ENCODE peak calls at places on chromosomes 3 and 15, in nine cellular contexts. One of them, this sample, is unnamed. For H3K4me1, the result is how much of the 10 kb centered on the place peaks cover.

GRCh38 chr3:183533410-183534132 is 21.9 kb downstream of the KLHL6 start:
- DNase-seq in OCI-LY7: no peak
- DNase-seq in CD4-positive, alpha-beta memory T cell: no peak
- DNase-seq in A549: no peak
- DNase-seq in A673: no peak
- DNase-seq in esophagus muscularis mucosa: no peak
- DNase-seq in small intestine: no peak
- DNase-seq in adrenal gland: no peak
- DNase-seq in left ventricle myocardium inferior: no peak
- DNase-seq in this sample: no peak

GRCh38 chr3:185843635-185844034 is 18.8 kb upstream of the IGF2BP2 start:
- DNase-seq in A673: no peak
- DNase-seq in small intestine: no peak
- DNase-seq in A549: no peak
- DNase-seq in esophagus muscularis mucosa: no peak
- DNase-seq in CD4-positive, alpha-beta memory T cell: no peak
- DNase-seq in adrenal gland: no peak
- DNase-seq in left ventricle myocardium inferior: no peak
- DNase-seq in OCI-LY7: no peak
- DNase-seq in this sample: no peak

GRCh38 chr3:133167340-133168024 is 129.3 kb downstream of the TMEM108 start:
- DNase-seq in adrenal gland: no peak
- DNase-seq in A673: no peak
- DNase-seq in small intestine: no peak
- DNase-seq in A549: no peak
- DNase-seq in CD4-positive, alpha-beta memory T cell: no peak
- DNase-seq in left ventricle myocardium inferior: no peak
- DNase-seq in OCI-LY7: no peak
- DNase-seq in esophagus muscularis mucosa: no peak
- DNase-seq in this sample: no peak

GRCh38 chr3:145015243-145015642 is 1043.6 kb downstream of the DIPK2A start:
- DNase-seq in adrenal gland: no peak
- DNase-seq in esophagus muscularis mucosa: no peak
- DNase-seq in small intestine: no peak
- DNase-seq in OCI-LY7: no peak
- DNase-seq in CD4-positive, alpha-beta memory T cell: no peak
- DNase-seq in left ventricle myocardium inferior: no peak
- DNase-seq in A673: no peak
- DNase-seq in A549: no peak
- DNase-seq in this sample: no peak

GRCh38 chr15:88497109-88497761 is 29.7 kb downstream of the MRPS11 start:
- DNase-seq in esophagus muscularis mucosa: no peak
- DNase-seq in small intestine: no peak
- DNase-seq in A549: no peak
- DNase-seq in left ventricle myocardium inferior: peak
- DNase-seq in CD4-positive, alpha-beta memory T cell: no peak
- DNase-seq in A673: no peak
- DNase-seq in adrenal gland: no peak
- DNase-seq in OCI-LY7: no peak
- DNase-seq in this sample: no peak

GRCh38 chr3:119913021-119913420 is 131.1 kb downstream of the NR1I2 start:
- DNase-seq in OCI-LY7: no peak
- DNase-seq in CD4-positive, alpha-beta memory T cell: no peak
- DNase-seq in left ventricle myocardium inferior: no peak
- DNase-seq in A549: no peak
- DNase-seq in A673: no peak
- DNase-seq in small intestine: peak
- DNase-seq in adrenal gland: no peak
- DNase-seq in esophagus muscularis mucosa: no peak
- DNase-seq in this sample: no peak

GRCh38 chr15:78093242-78094020 is 1.1 kb downstream of the SH2D7 start:
- DNase-seq in left ventricle myocardium inferior: no peak
- DNase-seq in adrenal gland: no peak
- DNase-seq in small intestine: no peak
- DNase-seq in CD4-positive, alpha-beta memory T cell: no peak
- DNase-seq in A673: no peak
- DNase-seq in esophagus muscularis mucosa: no peak
- DNase-seq in A549: no peak
- DNase-seq in OCI-LY7: no peak
- DNase-seq in this sample: peak

GRCh38 chr3:60064210-60065178 is 1014.7 kb upstream of the CFAP20DC start:
- DNase-seq in adrenal gland: no peak
- DNase-seq in left ventricle myocardium inferior: no peak
- DNase-seq in esophagus muscularis mucosa: no peak
- DNase-seq in OCI-LY7: no peak
- DNase-seq in small intestine: no peak
- DNase-seq in A549: no peak
- DNase-seq in CD4-positive, alpha-beta memory T cell: no peak
- DNase-seq in A673: no peak
- DNase-seq in this sample: peak

GRCh38 chr15:79440355-79440908 is 8.3 kb downstream of the MINAR1 start:
- DNase-seq in CD4-positive, alpha-beta memory T cell: no peak
- DNase-seq in OCI-LY7: no peak
- DNase-seq in A549: no peak
- DNase-seq in A673: no peak
- DNase-seq in adrenal gland: no peak
- DNase-seq in left ventricle myocardium inferior: no peak
- DNase-seq in esophagus muscularis mucosa: peak
- DNase-seq in small intestine: no peak
- DNase-seq in this sample: no peak

GRCh38 chr15:64430000-64430735 is 30.2 kb upstream of the ZNF609 start:
- DNase-seq in OCI-LY7: no peak
- DNase-seq in left ventricle myocardium inferior: no peak
- DNase-seq in adrenal gland: peak
- DNase-seq in A549: no peak
- DNase-seq in esophagus muscularis mucosa: no peak
- DNase-seq in CD4-positive, alpha-beta memory T cell: peak
- DNase-seq in A673: peak
- DNase-seq in small intestine: peak
- DNase-seq in this sample: peak

GRCh38 chr15:63978511-63979226 is 67.6 kb downstream of the DAPK2 start:
- DNase-seq in A673: no peak
- DNase-seq in CD4-positive, alpha-beta memory T cell: no peak
- DNase-seq in left ventricle myocardium inferior: peak
- DNase-seq in esophagus muscularis mucosa: no peak
- DNase-seq in OCI-LY7: no peak
- DNase-seq in adrenal gland: no peak
- DNase-seq in A549: no peak
- DNase-seq in small intestine: peak
- DNase-seq in this sample: no peak

GRCh38 chr15:35998637-35999036 is 452.7 kb upstream of the DPH6 start:
- DNase-seq in left ventricle myocardium inferior: no peak
- DNase-seq in CD4-positive, alpha-beta memory T cell: no peak
- DNase-seq in small intestine: no peak
- DNase-seq in OCI-LY7: no peak
- DNase-seq in adrenal gland: no peak
- DNase-seq in esophagus muscularis mucosa: no peak
- DNase-seq in A549: no peak
- DNase-seq in A673: no peak
- DNase-seq in this sample: no peak

GRCh38 chr3:53189276-53189675 is 28.3 kb downstream of the PRKCD start:
- DNase-seq in esophagus muscularis mucosa: no peak
- DNase-seq in A549: no peak
- DNase-seq in OCI-LY7: no peak
- DNase-seq in left ventricle myocardium inferior: no peak
- DNase-seq in adrenal gland: peak
- DNase-seq in A673: no peak
- DNase-seq in small intestine: no peak
- DNase-seq in CD4-positive, alpha-beta memory T cell: no peak
- DNase-seq in this sample: no peak

GRCh38 chr3:11780341-11780740 is 66.3 kb downstream of the TAMM41 start:
- DNase-seq in OCI-LY7: no peak
- DNase-seq in A673: no peak
- DNase-seq in CD4-positive, alpha-beta memory T cell: no peak
- DNase-seq in A549: no peak
- DNase-seq in adrenal gland: no peak
- DNase-seq in esophagus muscularis mucosa: no peak
- DNase-seq in small intestine: no peak
- DNase-seq in left ventricle myocardium inferior: no peak
- DNase-seq in this sample: no peak

GRCh38 chr3:11784962-11785361 is 61.7 kb downstream of the TAMM41 start:
- DNase-seq in esophagus muscularis mucosa: no peak
- DNase-seq in OCI-LY7: peak
- DNase-seq in A673: no peak
- DNase-seq in left ventricle myocardium inferior: no peak
- DNase-seq in A549: no peak
- DNase-seq in small intestine: no peak
- DNase-seq in adrenal gland: no peak
- DNase-seq in CD4-positive, alpha-beta memory T cell: peak
- DNase-seq in this sample: no peak
- H3K4me3 ChIP-seq in esophagus muscularis mucosa: no peak
- H3K4me3 ChIP-seq in OCI-LY7: no peak
- H3K4me3 ChIP-seq in A673: no peak
- H3K4me3 ChIP-seq in left ventricle myocardium inferior: no peak
- H3K4me3 ChIP-seq in A549: no peak
- H3K4me3 ChIP-seq in small intestine: no peak
- H3K4me3 ChIP-seq in adrenal gland: no peak
- H3K4me3 ChIP-seq in CD4-positive, alpha-beta memory T cell: no peak
- H3K4me3 ChIP-seq in this sample: no peak

GRCh38 chr3:188780188-188781147 is 391.3 kb upstream of the TPRG1 start:
- DNase-seq in A549: no peak
- DNase-seq in OCI-LY7: no peak
- DNase-seq in adrenal gland: peak
- DNase-seq in small intestine: no peak
- DNase-seq in CD4-positive, alpha-beta memory T cell: no peak
- DNase-seq in A673: no peak
- DNase-seq in esophagus muscularis mucosa: no peak
- DNase-seq in left ventricle myocardium inferior: peak
- DNase-seq in this sample: no peak
- H3K27ac ChIP-seq in A549: no peak
- H3K27ac ChIP-seq in OCI-LY7: no peak
- H3K27ac ChIP-seq in adrenal gland: peak
- H3K27ac ChIP-seq in small intestine: peak
- H3K27ac ChIP-seq in CD4-positive, alpha-beta memory T cell: no peak
- H3K27ac ChIP-seq in A673: no peak
- H3K27ac ChIP-seq in esophagus muscularis mucosa: peak
- H3K27ac ChIP-seq in left ventricle myocardium inferior: peak
- H3K27ac ChIP-seq in this sample: no peak

DNA sequence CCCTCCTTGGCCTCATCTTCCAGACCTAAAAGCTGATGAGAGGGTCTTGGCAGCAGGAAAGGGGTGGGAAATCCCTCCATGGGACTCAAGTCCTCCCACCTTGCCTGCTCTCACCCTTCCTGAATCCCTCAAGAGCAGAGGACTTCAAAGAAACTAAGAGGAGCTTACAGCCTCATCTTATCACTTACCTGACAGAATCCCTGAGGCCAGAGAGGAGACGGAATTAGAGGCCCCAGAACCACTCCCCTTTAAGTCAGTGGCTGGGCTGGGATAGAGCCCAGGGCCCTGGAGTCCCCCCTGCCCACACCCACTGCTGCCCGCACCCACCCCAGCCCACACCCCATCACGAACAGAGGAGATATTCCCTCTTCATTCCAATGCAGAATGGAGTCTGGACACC is 15.2 kb downstream of the LOXL1 start:
- DNase-seq in OCI-LY7: no peak
- DNase-seq in A549: no peak
- DNase-seq in A673: no peak
- DNase-seq in left ventricle myocardium inferior: peak
- DNase-seq in CD4-positive, alpha-beta memory T cell: no peak
- DNase-seq in adrenal gland: no peak
- DNase-seq in small intestine: no peak
- DNase-seq in esophagus muscularis mucosa: no peak
- DNase-seq in this sample: no peak
- H3K4me1 ChIP-seq in OCI-LY7: under half
- H3K4me1 ChIP-seq in A549: under half
- H3K4me1 ChIP-seq in A673: under half
- H3K4me1 ChIP-seq in left ventricle myocardium inferior: half or more
- H3K4me1 ChIP-seq in CD4-positive, alpha-beta memory T cell: under half
- H3K4me1 ChIP-seq in adrenal gland: under half
- H3K4me1 ChIP-seq in small intestine: under half
- H3K4me1 ChIP-seq in esophagus muscularis mucosa: half or more
- H3K4me1 ChIP-seq in this sample: under half

GRCh38 chr15:29670266-29670665 is 152.0 kb downstream of the TJP1 start:
- DNase-seq in esophagus muscularis mucosa: no peak
- DNase-seq in CD4-positive, alpha-beta memory T cell: no peak
- DNase-seq in adrenal gland: no peak
- DNase-seq in left ventricle myocardium inferior: no peak
- DNase-seq in A549: no peak
- DNase-seq in small intestine: no peak
- DNase-seq in OCI-LY7: no peak
- DNase-seq in A673: no peak
- DNase-seq in this sample: no peak

GRCh38 chr15:29672446-29672845 is 149.8 kb downstream of the TJP1 start:
- DNase-seq in OCI-LY7: no peak
- DNase-seq in A673: no peak
- DNase-seq in left ventricle myocardium inferior: no peak
- DNase-seq in small intestine: no peak
- DNase-seq in CD4-positive, alpha-beta memory T cell: no peak
- DNase-seq in esophagus muscularis mucosa: no peak
- DNase-seq in A549: no peak
- DNase-seq in adrenal gland: no peak
- DNase-seq in this sample: no peak

GRCh38 chr15:29669823-29670222 is 152.4 kb downstream of the TJP1 start:
- DNase-seq in left ventricle myocardium inferior: no peak
- DNase-seq in A673: no peak
- DNase-seq in A549: no peak
- DNase-seq in small intestine: no peak
- DNase-seq in adrenal gland: no peak
- DNase-seq in OCI-LY7: no peak
- DNase-seq in esophagus muscularis mucosa: no peak
- DNase-seq in CD4-positive, alpha-beta memory T cell: no peak
- DNase-seq in this sample: no peak

GRCh38 chr15:29671308-29671981 is 150.8 kb downstream of the TJP1 start:
- DNase-seq in adrenal gland: no peak
- DNase-seq in A673: peak
- DNase-seq in OCI-LY7: no peak
- DNase-seq in A549: peak
- DNase-seq in CD4-positive, alpha-beta memory T cell: no peak
- DNase-seq in small intestine: no peak
- DNase-seq in left ventricle myocardium inferior: no peak
- DNase-seq in esophagus muscularis mucosa: no peak
- DNase-seq in this sample: no peak

DNA sequence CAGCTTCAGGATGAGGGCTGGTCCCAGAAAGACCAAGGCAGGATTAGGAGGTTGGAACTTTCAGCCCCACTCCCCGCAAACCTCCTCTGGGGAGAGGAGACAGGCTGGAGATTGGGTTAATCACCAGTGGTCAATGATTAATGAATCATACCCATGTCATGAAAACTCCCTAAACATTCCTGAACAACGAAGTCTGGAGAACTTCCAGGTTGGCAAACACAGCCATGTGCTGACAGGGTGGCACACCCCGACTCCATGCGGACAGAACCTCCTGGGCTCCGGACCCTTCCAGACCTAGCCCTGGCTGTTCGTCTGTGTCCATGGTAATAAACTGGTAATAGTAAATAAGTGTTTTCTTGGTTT is 151.3 kb downstream of the TJP1 start:
- DNase-seq in esophagus muscularis mucosa: no peak
- DNase-seq in A673: no peak
- DNase-seq in adrenal gland: no peak
- DNase-seq in left ventricle myocardium inferior: no peak
- DNase-seq in OCI-LY7: no peak
- DNase-seq in CD4-positive, alpha-beta memory T cell: no peak
- DNase-seq in small intestine: peak
- DNase-seq in A549: peak
- DNase-seq in this sample: no peak
- H3K4me3 ChIP-seq in esophagus muscularis mucosa: no peak
- H3K4me3 ChIP-seq in A673: no peak
- H3K4me3 ChIP-seq in adrenal gland: no peak
- H3K4me3 ChIP-seq in left ventricle myocardium inferior: no peak
- H3K4me3 ChIP-seq in OCI-LY7: no peak
- H3K4me3 ChIP-seq in CD4-positive, alpha-beta memory T cell: no peak
- H3K4me3 ChIP-seq in small intestine: no peak
- H3K4me3 ChIP-seq in A549: peak
- H3K4me3 ChIP-seq in this sample: no peak